ENCODE peak calls at places on chromosome 21, in four cellular contexts. One of them, this sample, is unnamed. For H3K36me3, the result is how much of the 10 kb centered on the place peaks cover.

GRCh38 chr21:29501451-29501850 is 202.7 kb downstream of the BACH1 start:
- DNase-seq in mesendoderm: no peak
- DNase-seq in endodermal cell: no peak
- DNase-seq in HCT116: no peak
- DNase-seq in this sample: peak

GRCh38 chr21:15935530-15935929 is 205.7 kb downstream of the USP25 start:
- DNase-seq in mesendoderm: no peak
- DNase-seq in HCT116: no peak
- DNase-seq in endodermal cell: no peak
- DNase-seq in this sample: no peak

GRCh38 chr21:29885491-29885890 is 54.3 kb downstream of the GRIK1 start:
- DNase-seq in mesendoderm: no peak
- DNase-seq in endodermal cell: no peak
- DNase-seq in HCT116: no peak
- DNase-seq in this sample: no peak

GRCh38 chr21:44449473-44450363 is 5.6 kb upstream of the LRRC3 start:
- DNase-seq in HCT116: no peak
- DNase-seq in mesendoderm: no peak
- DNase-seq in endodermal cell: peak
- DNase-seq in this sample: peak

GRCh38 chr21:35086357-35086756 is 37.3 kb upstream of the RUNX1 start:
- DNase-seq in endodermal cell: no peak
- DNase-seq in HCT116: no peak
- DNase-seq in mesendoderm: peak
- DNase-seq in this sample: peak

GRCh38 chr21:41142051-41142795 is 25.7 kb upstream of the BACE2 start:
- DNase-seq in mesendoderm: peak
- DNase-seq in endodermal cell: peak
- DNase-seq in HCT116: no peak
- DNase-seq in this sample: peak

GRCh38 chr21:27476696-27477095 is 509.8 kb upstream of the ADAMTS5 start:
- DNase-seq in HCT116: no peak
- DNase-seq in mesendoderm: no peak
- DNase-seq in endodermal cell: no peak
- DNase-seq in this sample: no peak

GRCh38 chr21:34734696-34735095 is 65.9 kb downstream of the CLIC6 start:
- DNase-seq in endodermal cell: no peak
- DNase-seq in mesendoderm: no peak
- DNase-seq in HCT116: no peak
- DNase-seq in this sample: no peak

GRCh38 chr21:17523007-17523451 is 10.2 kb downstream of the CXADR start:
- DNase-seq in endodermal cell: no peak
- DNase-seq in mesendoderm: peak
- DNase-seq in HCT116: no peak
- DNase-seq in this sample: no peak

GRCh38 chr21:18204931-18205330 is 39.7 kb upstream of the CHODL start:
- DNase-seq in HCT116: no peak
- DNase-seq in mesendoderm: peak
- DNase-seq in endodermal cell: no peak
- DNase-seq in this sample: no peak

GRCh38 chr21:35611752-35612151 is 448.6 kb downstream of the SETD4 start:
- DNase-seq in HCT116: no peak
- DNase-seq in mesendoderm: no peak
- DNase-seq in endodermal cell: no peak
- DNase-seq in this sample: peak

GRCh38 chr21:26199471-26199870 is 28.9 kb upstream of the APP start:
- DNase-seq in HCT116: no peak
- DNase-seq in mesendoderm: no peak
- DNase-seq in endodermal cell: no peak
- DNase-seq in this sample: peak

GRCh38 chr21:16072176-16072575 is 342.4 kb downstream of the USP25 start:
- DNase-seq in endodermal cell: no peak
- DNase-seq in HCT116: no peak
- DNase-seq in mesendoderm: no peak
- DNase-seq in this sample: no peak

GRCh38 chr21:24514081-24514733 is 1093.1 kb downstream of the MRPL39 start:
- DNase-seq in endodermal cell: no peak
- DNase-seq in mesendoderm: no peak
- DNase-seq in HCT116: no peak
- DNase-seq in this sample: no peak

DNA sequence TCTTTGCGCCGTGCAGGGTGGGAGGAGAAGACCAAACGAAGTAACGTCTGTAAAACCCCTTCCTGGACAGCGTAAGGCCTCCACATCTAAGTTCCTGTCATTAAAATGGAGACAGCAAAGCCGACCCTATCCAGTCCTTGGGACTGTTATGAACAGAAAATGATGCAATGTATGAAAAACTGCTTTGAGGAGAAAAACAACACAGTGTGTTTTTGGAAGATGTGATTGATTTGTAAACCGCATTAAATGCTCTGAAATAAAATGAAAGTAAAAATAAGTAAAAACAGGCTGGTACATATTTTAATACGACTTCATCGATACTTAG is 827 bp upstream of the URB1 start:
- DNase-seq in endodermal cell: no peak
- DNase-seq in mesendoderm: no peak
- DNase-seq in HCT116: no peak
- DNase-seq in this sample: no peak
- H3K9ac ChIP-seq in endodermal cell: no peak
- H3K9ac ChIP-seq in mesendoderm: no peak
- H3K9ac ChIP-seq in HCT116: peak
- H3K9ac ChIP-seq in this sample: peak

GRCh38 chr21:42545317-42545716 is 31.7 kb downstream of the SLC37A1 start:
- DNase-seq in HCT116: no peak
- DNase-seq in mesendoderm: no peak
- DNase-seq in endodermal cell: no peak
- DNase-seq in this sample: no peak
- H3K36me3 ChIP-seq in HCT116: under half
- H3K36me3 ChIP-seq in mesendoderm: under half
- H3K36me3 ChIP-seq in endodermal cell: under half
- H3K36me3 ChIP-seq in this sample: under half

GRCh38 chr21:39014751-39015150 is 168.5 kb downstream of the PSMG1 start:
- DNase-seq in HCT116: no peak
- DNase-seq in endodermal cell: no peak
- DNase-seq in mesendoderm: no peak
- DNase-seq in this sample: peak
- H3K9ac ChIP-seq in HCT116: no peak
- H3K9ac ChIP-seq in endodermal cell: no peak
- H3K9ac ChIP-seq in mesendoderm: no peak
- H3K9ac ChIP-seq in this sample: peak

GRCh38 chr21:42852925-42853570 is 26.3 kb downstream of the WDR4 start:
- DNase-seq in HCT116: no peak
- DNase-seq in endodermal cell: no peak
- DNase-seq in mesendoderm: no peak
- DNase-seq in this sample: no peak
- H3K36me3 ChIP-seq in HCT116: under half
- H3K36me3 ChIP-seq in endodermal cell: half or more
- H3K36me3 ChIP-seq in mesendoderm: under half
- H3K36me3 ChIP-seq in this sample: under half

GRCh38 chr21:33377221-33377620 is 26.0 kb upstream of the IFNGR2 start:
- DNase-seq in HCT116: no peak
- DNase-seq in mesendoderm: no peak
- DNase-seq in endodermal cell: no peak
- DNase-seq in this sample: no peak

GRCh38 chr21:33374874-33375644 is 28.2 kb upstream of the IFNGR2 start:
- DNase-seq in endodermal cell: no peak
- DNase-seq in mesendoderm: no peak
- DNase-seq in HCT116: no peak
- DNase-seq in this sample: no peak

GRCh38 chr21:33373451-33373850 is 29.8 kb upstream of the IFNGR2 start:
- DNase-seq in HCT116: no peak
- DNase-seq in endodermal cell: no peak
- DNase-seq in mesendoderm: peak
- DNase-seq in this sample: no peak

GRCh38 chr21:33372582-33372981 is 30.6 kb upstream of the IFNGR2 start:
- DNase-seq in endodermal cell: no peak
- DNase-seq in HCT116: no peak
- DNase-seq in mesendoderm: no peak
- DNase-seq in this sample: no peak

DNA sequence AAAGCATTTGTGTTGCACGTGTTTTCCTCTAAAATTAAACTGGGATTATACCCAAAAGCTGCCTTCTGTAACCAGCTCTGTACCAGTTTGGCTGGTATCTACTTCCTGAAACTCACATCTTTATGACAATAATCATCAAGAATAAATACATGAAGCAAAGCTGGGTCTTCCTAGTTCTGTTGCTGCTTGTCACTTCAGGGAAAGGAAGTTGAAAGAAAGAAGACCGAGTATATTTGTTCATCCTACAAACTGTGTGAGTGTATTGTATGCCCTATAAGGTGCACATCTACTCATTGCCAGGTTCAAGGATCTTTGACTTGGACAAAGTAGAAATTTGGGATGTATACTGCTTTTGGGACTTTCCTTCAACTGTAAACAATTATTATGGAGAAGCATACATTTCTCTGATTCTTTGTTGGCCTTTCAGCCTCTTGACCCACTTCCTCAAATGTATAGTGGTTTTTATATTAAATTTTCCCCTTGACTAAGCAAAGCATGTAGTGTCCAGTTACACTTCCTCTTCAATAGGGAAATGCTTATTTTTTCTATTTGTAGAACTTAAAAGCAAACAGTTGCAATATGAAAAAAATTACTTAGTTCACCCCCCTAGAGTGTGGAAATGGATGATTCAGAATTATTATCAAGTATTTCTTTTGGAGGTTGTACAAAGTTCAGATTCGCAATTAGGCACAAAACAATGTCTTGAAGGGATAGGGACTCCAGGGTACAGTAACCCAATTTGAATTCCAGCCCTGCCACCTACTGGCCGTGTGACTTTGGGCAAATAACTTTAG is 28.9 kb upstream of the IFNGR2 start:
- DNase-seq in mesendoderm: peak
- DNase-seq in HCT116: peak
- DNase-seq in endodermal cell: peak
- DNase-seq in this sample: peak
- H3K9ac ChIP-seq in mesendoderm: no peak
- H3K9ac ChIP-seq in HCT116: no peak
- H3K9ac ChIP-seq in endodermal cell: no peak
- H3K9ac ChIP-seq in this sample: no peak

GRCh38 chr21:37513383-37513782 is 146.8 kb downstream of the DYRK1A start:
- DNase-seq in endodermal cell: no peak
- DNase-seq in mesendoderm: no peak
- DNase-seq in HCT116: no peak
- DNase-seq in this sample: no peak
- H3K36me3 ChIP-seq in endodermal cell: half or more
- H3K36me3 ChIP-seq in mesendoderm: under half
- H3K36me3 ChIP-seq in HCT116: under half
- H3K36me3 ChIP-seq in this sample: under half

GRCh38 chr21:38258803-38259485 is 2.2 kb downstream of the KCNJ15 start:
- DNase-seq in HCT116: no peak
- DNase-seq in mesendoderm: no peak
- DNase-seq in endodermal cell: no peak
- DNase-seq in this sample: peak
- H3K9ac ChIP-seq in HCT116: no peak
- H3K9ac ChIP-seq in mesendoderm: no peak
- H3K9ac ChIP-seq in endodermal cell: no peak
- H3K9ac ChIP-seq in this sample: no peak

GRCh38 chr21:45506241-45506817 is 35.9 kb downstream of the SLC19A1 start:
- DNase-seq in HCT116: no peak
- DNase-seq in endodermal cell: peak
- DNase-seq in mesendoderm: no peak
- DNase-seq in this sample: no peak

GRCh38 chr21:45505416-45506021 is 36.7 kb downstream of the SLC19A1 start:
- DNase-seq in HCT116: no peak
- DNase-seq in endodermal cell: peak
- DNase-seq in mesendoderm: no peak
- DNase-seq in this sample: no peak

GRCh38 chr21:45502600-45502999 is 39.6 kb downstream of the SLC19A1 start:
- DNase-seq in endodermal cell: peak
- DNase-seq in HCT116: no peak
- DNase-seq in mesendoderm: no peak
- DNase-seq in this sample: no peak

GRCh38 chr21:45504021-45504515 is 38.2 kb downstream of the SLC19A1 start:
- DNase-seq in HCT116: no peak
- DNase-seq in endodermal cell: peak
- DNase-seq in mesendoderm: no peak
- DNase-seq in this sample: no peak

GRCh38 chr21:45504516-45505415 is 37.5 kb downstream of the SLC19A1 start:
- DNase-seq in endodermal cell: peak
- DNase-seq in HCT116: no peak
- DNase-seq in mesendoderm: no peak
- DNase-seq in this sample: no peak
- H3K36me3 ChIP-seq in endodermal cell: under half
- H3K36me3 ChIP-seq in HCT116: under half
- H3K36me3 ChIP-seq in mesendoderm: under half
- H3K36me3 ChIP-seq in this sample: under half

GRCh38 chr21:40070871-40071270 is 203.6 kb downstream of the PCP4 start:
- DNase-seq in mesendoderm: no peak
- DNase-seq in endodermal cell: no peak
- DNase-seq in HCT116: no peak
- DNase-seq in this sample: no peak

GRCh38 chr21:40067751-40068150 is 200.5 kb downstream of the PCP4 start:
- DNase-seq in endodermal cell: no peak
- DNase-seq in HCT116: no peak
- DNase-seq in mesendoderm: no peak
- DNase-seq in this sample: no peak
- H3K9ac ChIP-seq in endodermal cell: no peak
- H3K9ac ChIP-seq in HCT116: no peak
- H3K9ac ChIP-seq in mesendoderm: no peak
- H3K9ac ChIP-seq in this sample: no peak

This sample was measured in astrocyte.